ENCODE peak calls at places on chromosome 7, in four cellular contexts. L is cardiac fibroblast; T is stimulated activated CD4-positive, alpha-beta T cell treated with anti-CD3 and anti-CD28 coated beads, Interleukin-2, amount 100 ng/mL, for 48 hours; R is NCI-H460. I is an unnamed sample.

GRCh38 chr7:27210441-27211083 is 10.7 kb upstream of the HOXA13 start:
- DNase-seq in L (peak), T (no peak), R (peak), I (peak)

GRCh38 chr7:78383096-78383495 is 584.5 kb downstream of the PHTF2 start:
- DNase-seq in L (no peak), T (no peak), R (no peak), I (no peak)

GRCh38 chr7:37411444-37412034 is 37.1 kb downstream of the ELMO1 start:
- DNase-seq in L (no peak), T (peak), R (no peak), I (no peak)

GRCh38 chr7:44884553-44885393 is 557 bp downstream of the PURB start:
- DNase-seq in L (peak), T (peak), R (peak), I (peak)

GRCh38 chr7:27115161-27116018 is 12.9 kb upstream of the HOXA2 start:
- DNase-seq in L (no peak), T (no peak), R (peak), I (peak)

GRCh38 chr7:94174375-94174774 is 170.2 kb upstream of the BET1 start:
- DNase-seq in L (no peak), T (no peak), R (no peak), I (no peak)

GRCh38 chr7:100803398-100804161 is 23.7 kb downstream of the EPHB4 start:
- DNase-seq in L (peak), T (no peak), R (peak), I (no peak)

GRCh38 chr7:44100458-44101303 is 3.5 kb upstream of the AEBP1 start:
- DNase-seq in L (peak), T (no peak), R (no peak), I (no peak)

GRCh38 chr7:41428330-41428729 is 274.6 kb downstream of the INHBA start:
- DNase-seq in L (no peak), T (no peak), R (no peak), I (no peak)

GRCh38 chr7:30327813-30328212 is 43.4 kb downstream of the ZNRF2 start:
- DNase-seq in L (peak), T (no peak), R (no peak), I (no peak)

GRCh38 chr7:65382452-65382851 is 8.8 kb downstream of the ZNF92 start:
- DNase-seq in L (no peak), T (no peak), R (no peak), I (no peak)

GRCh38 chr7:9240016-9240415 is 806.6 kb downstream of the NXPH1 start:
- DNase-seq in L (no peak), T (no peak), R (no peak), I (no peak)

GRCh38 chr7:148153611-148154010 is 437.0 kb upstream of the C7orf33 start:
- DNase-seq in L (no peak), T (no peak), R (no peak), I (no peak)

GRCh38 chr7:3437467-3437866 is 136.4 kb downstream of the SDK1 start:
- DNase-seq in L (peak), T (no peak), R (no peak), I (no peak)